ENCODE peak calls at places on chromosomes 12 and 14, in six cellular contexts. P, A, O, Y, I and V are unnamed samples.
A peak's percentile ranks its signal among the peaks of the same experiment; 100 is the strongest.

GRCh38 chr12:95380997-95381786 is 92.8 kb upstream of the METAP2 start:
- DNase-seq in Y (no peak), A (no peak), I (no peak), O (no peak), P (no peak), V (no peak)

GRCh38 chr12:111454716-111455447 is 49.2 kb downstream of the SH2B3 start:
- DNase-seq in I (no peak), O (no peak), A (no peak), Y (no peak), P (no peak), V (peak; percentile 29)

GRCh38 chr12:56425188-56425587 is 24.0 kb downstream of the TIMELESS start:
- DNase-seq in O (no peak), I (no peak), A (no peak), P (no peak), Y (no peak), V (no peak)

GRCh38 chr12:103680591-103681065 is 93.6 kb downstream of the STAB2 start:
- DNase-seq in I (no peak), O (no peak), A (no peak), P (no peak), Y (no peak), V (no peak)

GRCh38 chr14:100587248-100587762 is at the start of gene BEGAIN:
- DNase-seq in P (no peak), O (no peak), A (no peak), Y (no peak), I (no peak), V (no peak)

GRCh38 chr14:100738269-100738691 is 11.6 kb downstream of the DLK1 start:
- DNase-seq in P (no peak), A (no peak), I (no peak), O (no peak), Y (no peak), V (no peak)

GRCh38 chr14:77123381-77124344 is 17.9 kb downstream of the ZDHHC22 start:
- DNase-seq in A (no peak), I (peak; percentile 65), O (no peak), P (no peak), Y (peak; percentile 94), V (no peak)

GRCh38 chr12:117875652-117876491 is 92.9 kb downstream of the KSR2 start:
- DNase-seq in P (peak; percentile 65), O (no peak), I (no peak), A (no peak), Y (no peak), V (peak; percentile 74)

GRCh38 chr12:83537428-83538053 is 850.8 kb downstream of the TMTC2 start:
- DNase-seq in P (no peak), Y (no peak), A (no peak), I (no peak), O (no peak), V (no peak)

GRCh38 chr12:74889563-74890236 is 319.9 kb downstream of the KCNC2 start:
- DNase-seq in P (no peak), A (no peak), I (no peak), O (no peak), Y (peak; percentile 41), V (no peak)

GRCh38 chr14:64501326-64502171 is 2.1 kb downstream of the ZBTB25 start:
- DNase-seq in A (no peak), I (peak; percentile 28), O (no peak), P (no peak), Y (peak; percentile 82), V (no peak)

GRCh38 chr14:92135269-92135668 is 13.5 kb downstream of the CPSF2 start:
- DNase-seq in O (no peak), I (peak; percentile 13), Y (peak; percentile 38), A (no peak), P (no peak), V (no peak)

GRCh38 chr14:33401326-33401725 is 462.6 kb downstream of the NPAS3 start:
- DNase-seq in Y (no peak), A (no peak), P (no peak), I (no peak), O (no peak), V (no peak)

GRCh38 chr12:64998327-64999156 is 122.6 kb downstream of the WIF1 start:
- DNase-seq in O (no peak), A (no peak), I (no peak), Y (no peak), P (no peak), V (no peak)

GRCh38 chr12:3456809-3457208 is 34.2 kb upstream of the PRMT8 start:
- DNase-seq in O (no peak), I (no peak), A (no peak), Y (no peak), P (no peak), V (no peak)

DNA sequence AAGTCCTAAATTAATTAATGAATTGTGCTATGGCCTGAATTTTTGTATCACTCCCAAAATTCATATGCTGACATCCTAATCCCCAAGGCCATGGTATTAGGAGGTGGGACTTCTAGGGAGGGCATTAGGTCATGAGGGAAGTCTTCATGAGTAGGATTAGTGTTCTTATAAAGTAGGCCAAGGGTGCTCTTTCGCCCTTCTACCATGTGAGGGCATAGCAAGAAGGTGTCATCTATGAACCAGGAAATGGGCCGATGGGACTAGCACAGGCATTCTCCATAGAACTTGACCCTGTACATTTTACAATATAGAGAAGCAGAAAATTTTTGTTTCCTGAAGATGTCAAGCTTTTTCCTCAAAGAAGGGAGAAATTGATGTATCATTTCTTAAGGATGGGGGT is 12.5 kb downstream of the SYT10 start:
- DNase-seq in I (peak; percentile 23), Y (peak; percentile 54), O (no peak), P (no peak), A (no peak), V (no peak)
- TF ChIP-seq CTCF in I (peak; percentile 56), Y (no peak), O (no peak), P (no peak), A (no peak), V (peak; percentile 40)

GRCh38 chr12:47941475-47942326 is 21.7 kb upstream of the TMEM106C start:
- DNase-seq in Y (no peak), A (no peak), I (no peak), O (no peak), P (peak; percentile 56), V (no peak)

GRCh38 chr12:47943492-47944359 is 19.7 kb upstream of the TMEM106C start:
- DNase-seq in O (no peak), A (no peak), P (peak; percentile 40), Y (no peak), I (no peak), V (no peak)

GRCh38 chr12:47940773-47941474 is 22.5 kb upstream of the TMEM106C start:
- DNase-seq in O (no peak), A (no peak), Y (no peak), I (no peak), P (no peak), V (no peak)

GRCh38 chr12:47944685-47945340 is 18.6 kb upstream of the TMEM106C start:
- DNase-seq in A (no peak), P (no peak), Y (no peak), O (no peak), I (no peak), V (no peak)

DNA sequence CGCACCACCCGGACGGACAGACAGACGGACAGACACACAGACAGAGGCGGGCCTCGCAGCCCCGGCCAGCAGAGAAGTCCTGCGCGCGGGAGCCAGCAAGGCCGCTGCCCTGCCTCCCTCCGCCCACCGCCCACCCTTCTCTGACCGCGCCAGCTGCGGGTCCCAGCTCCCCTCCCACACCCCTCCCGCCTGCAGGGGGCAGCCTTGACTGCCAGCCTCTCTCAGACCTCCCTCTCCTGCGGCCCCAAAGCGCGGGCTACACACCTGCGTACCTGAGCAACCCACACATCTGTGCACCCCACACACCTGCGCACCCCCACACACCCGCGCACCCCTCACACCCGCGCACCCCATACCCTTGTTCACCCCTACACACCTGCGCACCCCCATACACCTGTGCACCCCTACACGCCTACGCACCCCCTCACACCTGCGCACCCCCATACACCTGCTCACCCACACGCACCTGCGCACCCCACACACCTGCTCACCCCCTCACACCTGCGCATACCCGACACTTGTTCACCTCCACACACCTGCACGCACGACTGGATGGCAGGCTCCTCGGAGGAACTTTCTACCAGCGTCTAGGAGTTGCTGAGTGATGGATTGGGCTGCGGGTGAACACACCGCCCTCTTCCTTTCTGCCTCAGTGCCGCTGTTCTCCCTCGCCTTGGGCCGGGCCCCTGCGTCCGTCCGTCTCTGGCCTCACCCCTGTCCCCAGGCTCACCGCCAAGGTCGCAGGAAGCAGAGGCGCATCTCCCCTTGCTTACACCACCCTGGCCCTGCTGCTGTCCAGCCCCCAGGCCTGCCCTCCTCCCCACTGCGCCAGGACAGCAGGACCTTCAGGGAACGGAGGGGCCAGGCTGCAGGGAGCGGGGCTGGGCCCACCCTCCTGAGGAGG is 20.8 kb upstream of the TMEM106C start:
- DNase-seq in I (no peak), P (peak; percentile 78), O (no peak), Y (no peak), A (peak; percentile 37), V (no peak)
- TF ChIP-seq CTCF in I (peak; percentile 14), P (no peak), O (peak; percentile 5), Y (no peak), A (peak; percentile 53), V (no peak)

DNA sequence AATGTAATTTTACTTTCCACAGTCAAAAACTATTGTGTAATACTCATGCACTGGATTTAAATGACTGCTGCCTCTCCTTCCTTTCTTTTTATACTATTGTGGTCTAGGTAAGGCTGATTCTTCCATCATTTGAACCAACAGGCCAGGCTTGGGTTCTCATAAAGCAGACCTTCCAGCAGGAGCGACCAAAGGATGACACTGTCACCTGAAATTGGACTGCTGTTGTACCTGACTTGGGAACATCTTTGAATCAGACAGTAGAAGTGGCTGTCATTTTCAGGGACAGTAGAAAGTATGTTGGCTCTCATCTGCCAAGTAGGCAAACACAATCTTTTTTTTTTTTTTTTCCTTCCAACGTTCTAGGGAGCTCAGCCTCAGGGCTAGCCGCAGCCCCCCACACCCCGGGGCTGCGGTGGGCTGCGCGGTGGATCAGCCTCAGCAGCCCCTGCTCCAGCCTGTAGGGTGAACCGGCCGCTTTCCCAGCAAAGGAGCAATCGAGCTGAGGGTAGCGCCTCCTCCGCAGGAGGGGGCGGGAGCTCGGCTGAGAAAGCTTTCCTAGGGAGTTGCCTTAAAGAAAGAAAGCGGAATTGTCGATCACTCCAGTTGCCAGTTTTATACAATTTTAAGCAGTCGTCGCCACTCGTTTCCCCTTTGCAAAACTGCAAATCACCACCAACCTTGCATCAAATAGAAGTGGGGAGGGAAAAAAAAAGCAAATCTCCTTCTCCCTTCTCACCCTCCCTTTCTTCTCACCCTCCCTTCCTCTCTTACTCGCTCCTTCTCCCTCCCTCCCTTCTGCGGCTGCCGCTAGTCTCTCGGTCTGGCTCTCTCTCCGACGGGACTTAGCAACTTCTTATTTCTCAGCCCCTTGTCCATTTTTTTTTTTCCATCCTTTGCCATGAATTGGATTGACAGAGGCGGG is at the start of gene PDE3A:
- DNase-seq in A (no peak), O (no peak), Y (no peak), I (no peak), P (peak; percentile 72), V (peak; percentile 80)
- TF ChIP-seq CTCF in A (no peak), O (peak; percentile 11), Y (no peak), I (no peak), P (no peak), V (peak; percentile 62)

GRCh38 chr14:94008234-94008633 is 11.1 kb downstream of the CCDC197 start:
- DNase-seq in O (no peak), P (no peak), I (no peak), A (no peak), Y (no peak), V (no peak)

GRCh38 chr14:94001501-94002396 is 4.6 kb downstream of the CCDC197 start:
- DNase-seq in Y (peak; percentile 63), I (peak; percentile 76), O (peak; percentile 19), P (no peak), A (peak; percentile 41), V (no peak)

GRCh38 chr14:94004015-94004414 is 6.9 kb downstream of the CCDC197 start:
- DNase-seq in P (no peak), Y (no peak), O (no peak), A (no peak), I (no peak), V (no peak)

GRCh38 chr14:94003397-94003796 is 6.3 kb downstream of the CCDC197 start:
- DNase-seq in A (no peak), P (no peak), I (no peak), Y (no peak), O (no peak), V (no peak)

GRCh38 chr14:94005324-94005723 is 8.2 kb downstream of the CCDC197 start:
- DNase-seq in Y (peak; percentile 22), I (peak; percentile 51), A (no peak), O (no peak), P (no peak), V (no peak)
- TF ChIP-seq CTCF in Y (no peak), I (peak; percentile 82), A (peak; percentile 46), O (peak; percentile 31), P (no peak), V (peak; percentile 66)